ENCODE peak calls at places on chromosomes 4 and X, in five cellular contexts. L, I, V, J and P are unnamed samples.

GRCh38 chr4:133996431-133997121 is 205.0 kb downstream of the PABPC4L start:
- DNase-seq in I (no peak), J (no peak), V (no peak), L (no peak), P (no peak)

GRCh38 chrX:19611636-19612376 is 96.5 kb upstream of the MAP3K15 start:
- DNase-seq in J (no peak), L (no peak), V (no peak), I (no peak), P (no peak)

GRCh38 chr4:7947927-7948326 is 8.3 kb upstream of the AFAP1 start:
- DNase-seq in I (no peak), J (no peak), L (no peak), V (no peak), P (no peak)

GRCh38 chrX:153773741-153774575 is 6.9 kb upstream of the SRPK3 start:
- DNase-seq in I (peak), J (no peak), L (no peak), V (no peak), P (no peak)

GRCh38 chrX:23008431-23009099 is 8.8 kb downstream of the DDX53 start:
- DNase-seq in V (no peak), L (peak), I (no peak), J (no peak), P (no peak)

GRCh38 chr4:174591243-174592021 is 69.1 kb upstream of the HPGD start:
- DNase-seq in I (no peak), L (no peak), J (no peak), V (no peak), P (no peak)

GRCh38 chrX:1249101-1249887 is 19.3 kb upstream of the CSF2RA start:
- DNase-seq in V (no peak), I (peak), L (no peak), J (no peak), P (no peak)

GRCh38 chrX:15781964-15782711 is 8.1 kb upstream of the ZRSR2 start:
- DNase-seq in J (no peak), V (no peak), L (no peak), I (no peak), P (no peak)

GRCh38 chr4:2651998-2652397 is 104.1 kb downstream of the TNIP2 start:
- DNase-seq in V (no peak), L (no peak), J (no peak), I (no peak), P (peak)

GRCh38 chrX:153989971-153990655 is 17.6 kb downstream of the TMEM187 start:
- DNase-seq in V (no peak), J (no peak), I (no peak), L (no peak), P (no peak)

GRCh38 chr4:26131711-26132110 is 189.1 kb upstream of the RBPJ start:
- DNase-seq in V (no peak), I (no peak), L (no peak), J (no peak), P (no peak)

GRCh38 chr4:109078724-109079123 is 223.7 kb downstream of the COL25A1 start:
- DNase-seq in J (no peak), L (no peak), V (no peak), I (no peak), P (no peak)

GRCh38 chrX:2478546-2479419 is 22.0 kb downstream of the DHRSX start:
- DNase-seq in I (peak), V (no peak), J (no peak), L (peak), P (no peak)

GRCh38 chr4:88809561-88810219 is 112.1 kb upstream of the NAP1L5 start:
- DNase-seq in I (no peak), J (no peak), L (no peak), V (no peak), P (no peak)

GRCh38 chrX:10199212-10199611 is 42.4 kb downstream of the CLCN4 start:
- DNase-seq in L (no peak), I (peak), J (no peak), V (no peak), P (no peak)

GRCh38 chrX:11287505-11287904 is 5.7 kb upstream of the AMELX start:
- DNase-seq in L (no peak), J (no peak), V (no peak), I (no peak), P (no peak)

GRCh38 chr4:150181536-150181935 is 103.3 kb downstream of the DCLK2 start:
- DNase-seq in V (no peak), L (no peak), J (no peak), I (no peak), P (no peak)

GRCh38 chrX:132118361-132118760 is 9.5 kb downstream of the FRMD7 start:
- DNase-seq in L (peak), J (no peak), I (no peak), V (no peak), P (no peak)

GRCh38 chrX:132114607-132115006 is 13.2 kb downstream of the FRMD7 start:
- DNase-seq in V (no peak), I (no peak), J (no peak), L (no peak), P (no peak)

GRCh38 chrX:132120913-132121312 is 6.9 kb downstream of the FRMD7 start:
- DNase-seq in V (no peak), J (no peak), L (no peak), I (no peak), P (no peak)

GRCh38 chrX:132119283-132119682 is 8.5 kb downstream of the FRMD7 start:
- DNase-seq in L (no peak), I (no peak), J (no peak), V (no peak), P (no peak)

DNA sequence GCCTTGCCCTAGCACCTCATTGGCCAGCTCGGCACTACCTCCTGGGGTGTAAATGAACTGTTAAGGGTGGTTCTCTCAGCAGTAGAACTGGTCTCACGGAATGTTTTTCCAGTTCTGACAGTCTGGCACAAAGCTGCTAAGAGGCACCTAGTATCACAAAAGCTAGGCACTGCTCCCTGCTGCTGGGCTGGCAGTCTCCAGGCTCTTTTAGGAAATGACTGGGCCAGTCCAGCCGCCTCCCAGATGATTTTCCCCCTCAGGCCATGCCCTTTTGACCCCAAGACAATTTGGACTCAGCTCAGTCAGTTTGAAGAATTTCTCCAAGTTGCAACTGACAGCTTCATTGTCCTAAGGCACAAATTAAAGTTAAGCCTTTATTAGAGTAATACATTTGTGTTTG is 8.0 kb downstream of the FRMD7 start:
- DNase-seq in L (no peak), V (no peak), J (no peak), I (no peak), P (peak)
- TF ChIP-seq CTCF in L (no peak), V (no peak), J (no peak), I (no peak), P (peak)

GRCh38 chr4:119490335-119490734 is 138.3 kb downstream of the PDE5A start:
- DNase-seq in I (no peak), V (no peak), J (no peak), L (no peak), P (no peak)

GRCh38 chr4:119489305-119489704 is 139.3 kb downstream of the PDE5A start:
- DNase-seq in I (no peak), L (no peak), J (no peak), V (no peak), P (no peak)

GRCh38 chr4:119498520-119498919 is 130.1 kb downstream of the PDE5A start:
- DNase-seq in I (no peak), J (peak), L (no peak), V (no peak), P (no peak)

GRCh38 chr4:119493419-119493818 is 135.2 kb downstream of the PDE5A start:
- DNase-seq in L (no peak), J (no peak), I (no peak), V (no peak), P (no peak)
- TF ChIP-seq CTCF in L (peak), J (no peak), I (no peak), V (no peak), P (peak)

GRCh38 chr4:120873554-120873953 is 49.0 kb downstream of the PRDM5 start:
- DNase-seq in J (no peak), V (no peak), I (no peak), L (no peak), P (no peak)
- TF ChIP-seq CTCF in J (no peak), V (no peak), I (no peak), L (no peak), P (peak)

GRCh38 chr4:98850937-98851336 is 78.0 kb downstream of the EIF4E start:
- DNase-seq in V (no peak), L (no peak), J (no peak), I (no peak), P (no peak)
- TF ChIP-seq CTCF in V (no peak), L (no peak), J (no peak), I (no peak), P (no peak)

GRCh38 chrX:93874554-93874953 is 200.5 kb downstream of the FAM133A start:
- DNase-seq in L (no peak), I (no peak), V (peak), J (no peak), P (no peak)
- TF ChIP-seq CTCF in L (no peak), I (peak), V (peak), J (no peak), P (peak)

GRCh38 chrX:131729295-131729694 is 185.4 kb downstream of the OR13H1 start:
- DNase-seq in I (no peak), J (peak), L (no peak), V (no peak), P (peak)
- TF ChIP-seq CTCF in I (no peak), J (no peak), L (no peak), V (no peak), P (no peak)

GRCh38 chr4:162457071-162457865 is 293.5 kb upstream of the FSTL5 start:
- DNase-seq in L (no peak), I (no peak), V (no peak), J (no peak), P (no peak)

GRCh38 chr4:162456106-162456505 is 292.3 kb upstream of the FSTL5 start:
- DNase-seq in J (no peak), V (no peak), L (no peak), I (no peak), P (no peak)

GRCh38 chr4:162458051-162458450 is 294.3 kb upstream of the FSTL5 start:
- DNase-seq in I (no peak), J (no peak), V (no peak), L (no peak), P (no peak)

GRCh38 chr4:162461952-162462351 is 298.2 kb upstream of the FSTL5 start:
- DNase-seq in L (peak), V (no peak), I (no peak), J (no peak), P (no peak)
- TF ChIP-seq CTCF in L (peak), V (peak), I (no peak), J (no peak), P (peak)